ENCODE peak calls at places on chromosomes 3 and 15, in four cellular contexts. One of them, this sample, is unnamed.

GRCh38 chr15:88348579-88349255 is 92.2 kb upstream of the NTRK3 start:
- DNase-seq in uterus: no peak
- DNase-seq in GM03348: no peak
- DNase-seq in iPS-NIHi11: no peak
- DNase-seq in this sample: no peak

GRCh38 chr3:177041021-177041729 is 156.1 kb downstream of the TBL1XR1 start:
- DNase-seq in uterus: peak; percentile 44
- DNase-seq in GM03348: peak; percentile 44
- DNase-seq in iPS-NIHi11: no peak
- DNase-seq in this sample: no peak

GRCh38 chr3:141045008-141045641 is 6.0 kb upstream of the SPSB4 start:
- DNase-seq in uterus: no peak
- DNase-seq in GM03348: no peak
- DNase-seq in iPS-NIHi11: no peak
- DNase-seq in this sample: no peak

GRCh38 chr15:75982468-75982867 is 29.8 kb downstream of the NRG4 start:
- DNase-seq in uterus: no peak
- DNase-seq in GM03348: no peak
- DNase-seq in iPS-NIHi11: no peak
- DNase-seq in this sample: no peak

GRCh38 chr3:8052599-8053185 is 448.9 kb upstream of the LMCD1 start:
- DNase-seq in uterus: no peak
- DNase-seq in GM03348: no peak
- DNase-seq in iPS-NIHi11: no peak
- DNase-seq in this sample: no peak

GRCh38 chr3:94431831-94432230 is 369.0 kb downstream of the NSUN3 start:
- DNase-seq in uterus: no peak
- DNase-seq in GM03348: no peak
- DNase-seq in iPS-NIHi11: no peak
- DNase-seq in this sample: no peak

GRCh38 chr15:94453227-94453626 is 221.9 kb downstream of the MCTP2 start:
- DNase-seq in uterus: no peak
- DNase-seq in GM03348: no peak
- DNase-seq in iPS-NIHi11: no peak
- DNase-seq in this sample: no peak

GRCh38 chr3:13896473-13897154 is 16.7 kb upstream of the WNT7A start:
- DNase-seq in uterus: peak; percentile 64
- DNase-seq in GM03348: peak; percentile 71
- DNase-seq in iPS-NIHi11: peak; percentile 75
- DNase-seq in this sample: peak; percentile 84

GRCh38 chr15:69729167-69729748 is 276.6 kb downstream of the RPLP1 start:
- DNase-seq in uterus: no peak
- DNase-seq in GM03348: peak; percentile 55
- DNase-seq in iPS-NIHi11: peak; percentile 61
- DNase-seq in this sample: peak; percentile 9

GRCh38 chr15:51982013-51982769 is 10.6 kb upstream of the LEO1 start:
- DNase-seq in uterus: peak; percentile 22
- DNase-seq in GM03348: peak; percentile 79
- DNase-seq in iPS-NIHi11: peak; percentile 23
- DNase-seq in this sample: peak; percentile 92

GRCh38 chr3:8486945-8487344 is 14.7 kb upstream of the LMCD1 start:
- DNase-seq in uterus: peak; percentile 53
- DNase-seq in GM03348: no peak
- DNase-seq in iPS-NIHi11: no peak
- DNase-seq in this sample: no peak

GRCh38 chr3:118734664-118735063 is 300.0 kb downstream of the IGSF11 start:
- DNase-seq in uterus: no peak
- DNase-seq in GM03348: no peak
- DNase-seq in iPS-NIHi11: no peak
- DNase-seq in this sample: no peak

GRCh38 chr3:129616291-129616690 is 9.8 kb upstream of the PLXND1 start:
- DNase-seq in uterus: no peak
- DNase-seq in GM03348: no peak
- DNase-seq in iPS-NIHi11: no peak
- DNase-seq in this sample: no peak

GRCh38 chr3:16509721-16510619 is 3.5 kb downstream of the RFTN1 start:
- DNase-seq in uterus: no peak
- DNase-seq in GM03348: no peak
- DNase-seq in iPS-NIHi11: no peak
- DNase-seq in this sample: no peak

GRCh38 chr3:158823426-158823825 is 21.6 kb downstream of the MFSD1 start:
- DNase-seq in uterus: no peak
- DNase-seq in GM03348: no peak
- DNase-seq in iPS-NIHi11: no peak
- DNase-seq in this sample: no peak

GRCh38 chr3:194396561-194396896 is 2.5 kb downstream of the GP5 start:
- DNase-seq in uterus: no peak
- DNase-seq in GM03348: no peak
- DNase-seq in iPS-NIHi11: peak; percentile 34
- DNase-seq in this sample: no peak

GRCh38 chr15:92343869-92344643 is 49.6 kb upstream of the ST8SIA2 start:
- DNase-seq in uterus: no peak
- DNase-seq in GM03348: no peak
- DNase-seq in iPS-NIHi11: peak; percentile 57
- DNase-seq in this sample: no peak

GRCh38 chr3:32219537-32219936 is 18.9 kb upstream of the CMTM8 start:
- DNase-seq in uterus: no peak
- DNase-seq in GM03348: no peak
- DNase-seq in iPS-NIHi11: no peak
- DNase-seq in this sample: no peak

GRCh38 chr3:166582231-166582630 is 745.0 kb upstream of the BCHE start:
- DNase-seq in uterus: no peak
- DNase-seq in GM03348: no peak
- DNase-seq in iPS-NIHi11: no peak
- DNase-seq in this sample: no peak

GRCh38 chr15:62164500-62165028 is 521 bp downstream of the C2CD4B start:
- DNase-seq in uterus: no peak
- DNase-seq in GM03348: peak; percentile 28
- DNase-seq in iPS-NIHi11: peak; percentile 42
- DNase-seq in this sample: no peak

GRCh38 chr3:74523811-74524210 is 90.6 kb downstream of the CNTN3 start:
- DNase-seq in uterus: no peak
- DNase-seq in GM03348: no peak
- DNase-seq in iPS-NIHi11: no peak
- DNase-seq in this sample: no peak

GRCh38 chr3:89000886-89001285 is 106.5 kb upstream of the EPHA3 start:
- DNase-seq in uterus: no peak
- DNase-seq in GM03348: no peak
- DNase-seq in iPS-NIHi11: no peak
- DNase-seq in this sample: no peak

GRCh38 chr3:157354722-157355121 is 81.9 kb upstream of the PTX3 start:
- DNase-seq in uterus: no peak
- DNase-seq in GM03348: peak; percentile 13
- DNase-seq in iPS-NIHi11: peak; percentile 55
- DNase-seq in this sample: no peak

GRCh38 chr3:132090921-132091320 is 56.1 kb upstream of the CPNE4 start:
- DNase-seq in uterus: no peak
- DNase-seq in GM03348: no peak
- DNase-seq in iPS-NIHi11: no peak
- DNase-seq in this sample: no peak

GRCh38 chr15:41501191-41501917 is 7.7 kb downstream of the ITPKA start:
- DNase-seq in uterus: no peak
- DNase-seq in GM03348: peak; percentile 58
- DNase-seq in iPS-NIHi11: peak; percentile 52
- DNase-seq in this sample: no peak

GRCh38 chr3:42507252-42507651 is 4.8 kb downstream of the VIPR1 start:
- DNase-seq in uterus: no peak
- DNase-seq in GM03348: no peak
- DNase-seq in iPS-NIHi11: peak; percentile 69
- DNase-seq in this sample: no peak

GRCh38 chr15:80182611-80183210 is 29.9 kb downstream of the FAH start:
- DNase-seq in uterus: no peak
- DNase-seq in GM03348: peak; percentile 79
- DNase-seq in iPS-NIHi11: no peak
- DNase-seq in this sample: no peak

GRCh38 chr3:117624424-117624823 is 914.8 kb downstream of the TUSC7 start:
- DNase-seq in uterus: no peak
- DNase-seq in GM03348: no peak
- DNase-seq in iPS-NIHi11: no peak
- DNase-seq in this sample: no peak

GRCh38 chr15:52013151-52013791 is 5.7 kb upstream of the MAPK6 start:
- DNase-seq in uterus: no peak
- DNase-seq in GM03348: peak; percentile 32
- DNase-seq in iPS-NIHi11: no peak
- DNase-seq in this sample: peak; percentile 77

GRCh38 chr15:96559087-96559486 is 228.6 kb downstream of the NR2F2 start:
- DNase-seq in uterus: no peak
- DNase-seq in GM03348: no peak
- DNase-seq in iPS-NIHi11: no peak
- DNase-seq in this sample: no peak

GRCh38 chr3:156691920-156692319 is 17.5 kb downstream of the TIPARP start:
- DNase-seq in uterus: no peak
- DNase-seq in GM03348: peak; percentile 22
- DNase-seq in iPS-NIHi11: no peak
- DNase-seq in this sample: no peak

GRCh38 chr3:123759311-123759710 is 124.8 kb downstream of the MYLK start:
- DNase-seq in uterus: no peak
- DNase-seq in GM03348: peak; percentile 57
- DNase-seq in iPS-NIHi11: no peak
- DNase-seq in this sample: no peak

GRCh38 chr15:87741350-87741749 is 515.2 kb downstream of the NTRK3 start:
- DNase-seq in uterus: no peak
- DNase-seq in GM03348: no peak
- DNase-seq in iPS-NIHi11: no peak
- DNase-seq in this sample: no peak

GRCh38 chr15:31361764-31362120 is 35.1 kb downstream of the KLF13 start:
- DNase-seq in uterus: no peak
- DNase-seq in GM03348: no peak
- DNase-seq in iPS-NIHi11: no peak
- DNase-seq in this sample: no peak

GRCh38 chr15:86444527-86444926 is 364.9 kb downstream of the AGBL1 start:
- DNase-seq in uterus: no peak
- DNase-seq in GM03348: no peak
- DNase-seq in iPS-NIHi11: peak; percentile 77
- DNase-seq in this sample: no peak

GRCh38 chr3:189117087-189117486 is 54.7 kb upstream of the TPRG1 start:
- DNase-seq in uterus: no peak
- DNase-seq in GM03348: no peak
- DNase-seq in iPS-NIHi11: no peak
- DNase-seq in this sample: no peak

GRCh38 chr3:72700106-72700505 is 148.1 kb downstream of the SHQ1 start:
- DNase-seq in uterus: no peak
- DNase-seq in GM03348: no peak
- DNase-seq in iPS-NIHi11: no peak
- DNase-seq in this sample: no peak

GRCh38 chr3:104279617-104280016 is 1087.1 kb upstream of the ALCAM start:
- DNase-seq in uterus: no peak
- DNase-seq in GM03348: peak; percentile 26
- DNase-seq in iPS-NIHi11: no peak
- DNase-seq in this sample: peak; percentile 52

GRCh38 chr3:65284971-65285370 is 597.2 kb upstream of the ADAMTS9 start:
- DNase-seq in uterus: no peak
- DNase-seq in GM03348: no peak
- DNase-seq in iPS-NIHi11: no peak
- DNase-seq in this sample: no peak

This sample was measured in RKO.